ENCODE peak calls at places on chromosomes 5 and 9, in eight cellular contexts. U is breast epithelium, W is H1, F is prostate gland, H is stomach, L is esophagus muscularis mucosa, X is GM23338, Q is HCT116. E is an unnamed sample. For H3K4me1, the result is how much of the 10 kb centered on the place peaks cover.

GRCh38 chr9:136059851-136060670 is 35.0 kb downstream of the NACC2 start:
- DNase-seq in W (no peak), Q (no peak), H (no peak), F (no peak), U (no peak), X (no peak), L (no peak), E (peak)

GRCh38 chr9:94912700-94913249 is 186.3 kb downstream of the AOPEP start:
- DNase-seq in H (no peak), F (no peak), W (no peak), Q (peak), X (peak), U (peak), L (no peak), E (no peak)

GRCh38 chr9:93207326-93207814 is 23.4 kb downstream of the WNK2 start:
- DNase-seq in Q (no peak), X (no peak), L (no peak), H (no peak), F (no peak), W (no peak), U (no peak), E (peak)

GRCh38 chr5:140678993-140679392 is 5.6 kb upstream of the DND1 start:
- DNase-seq in L (no peak), Q (no peak), F (no peak), X (no peak), W (no peak), H (no peak), U (no peak), E (no peak)

GRCh38 chr5:140344683-140345423 is 1.6 kb downstream of the HBEGF start:
- DNase-seq in U (no peak), Q (no peak), X (peak), H (peak), F (no peak), W (no peak), L (no peak), E (no peak)

GRCh38 chr5:181173420-181174342 is 26.3 kb downstream of the OR2V2 start:
- DNase-seq in H (no peak), L (no peak), F (no peak), Q (peak), W (peak), U (no peak), X (peak), E (no peak)

GRCh38 chr9:20728493-20729220 is 44.6 kb downstream of the FOCAD start:
- DNase-seq in F (peak), W (no peak), H (no peak), U (no peak), L (no peak), Q (no peak), X (no peak), E (no peak)

GRCh38 chr5:125463441-125464092 is 717.1 kb upstream of the ZNF608 start:
- DNase-seq in L (no peak), F (no peak), H (no peak), X (no peak), W (no peak), U (no peak), Q (no peak), E (no peak)

GRCh38 chr5:116488334-116488733 is 86.3 kb downstream of the SEMA6A start:
- DNase-seq in F (no peak), U (no peak), L (peak), W (no peak), Q (no peak), H (no peak), X (no peak), E (no peak)

GRCh38 chr9:18296702-18297531 is 177.0 kb upstream of the ADAMTSL1 start:
- DNase-seq in F (no peak), U (no peak), Q (no peak), X (no peak), H (no peak), L (no peak), W (no peak), E (no peak)

GRCh38 chr9:127931092-127931881 is 710 bp upstream of the PIP5KL1 start:
- DNase-seq in L (no peak), H (no peak), U (no peak), X (peak), W (peak), Q (no peak), F (no peak), E (no peak)

GRCh38 chr9:79257215-79257614 is 314.6 kb upstream of the TLE4 start:
- DNase-seq in Q (no peak), W (no peak), F (no peak), U (no peak), L (peak), H (no peak), X (peak), E (no peak)

GRCh38 chr5:151706906-151707305 is 20.2 kb upstream of the SPARC start:
- DNase-seq in H (no peak), X (no peak), W (no peak), F (no peak), L (no peak), Q (no peak), U (no peak), E (no peak)

GRCh38 chr5:148807845-148808244 is 18.6 kb upstream of the ADRB2 start:
- DNase-seq in H (no peak), Q (no peak), U (no peak), L (no peak), X (no peak), W (no peak), F (no peak), E (no peak)

GRCh38 chr5:33223563-33224305 is 217.0 kb upstream of the TARS1 start:
- DNase-seq in W (no peak), H (no peak), U (no peak), X (no peak), F (no peak), L (no peak), Q (no peak), E (no peak)

DNA sequence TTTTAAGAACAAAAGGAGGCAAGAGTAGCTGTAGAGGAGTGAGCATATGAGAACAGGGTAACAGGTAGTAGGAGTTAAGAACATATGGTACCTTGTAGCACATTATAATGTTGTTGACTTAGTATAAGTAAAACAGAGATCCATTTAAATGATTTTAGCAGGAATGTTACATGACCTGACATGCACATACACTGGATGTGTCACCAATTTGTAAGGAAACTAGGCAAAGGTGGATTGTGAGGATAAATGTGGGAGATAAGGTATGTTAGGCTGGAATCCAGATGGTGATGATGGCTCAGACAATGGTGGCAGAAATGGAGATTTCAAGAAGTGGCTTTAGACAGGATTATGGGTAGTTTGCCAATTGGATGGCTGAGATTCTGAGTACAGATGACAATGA is 443.1 kb upstream of the DAB2 start:
- DNase-seq in L (no peak), W (no peak), Q (no peak), U (no peak), H (no peak), X (no peak), F (no peak), E (no peak)
- H3K4me1 ChIP-seq in L (under half), W (under half), Q (under half), U (under half), H (under half), X (under half), F (under half), E (under half)

DNA sequence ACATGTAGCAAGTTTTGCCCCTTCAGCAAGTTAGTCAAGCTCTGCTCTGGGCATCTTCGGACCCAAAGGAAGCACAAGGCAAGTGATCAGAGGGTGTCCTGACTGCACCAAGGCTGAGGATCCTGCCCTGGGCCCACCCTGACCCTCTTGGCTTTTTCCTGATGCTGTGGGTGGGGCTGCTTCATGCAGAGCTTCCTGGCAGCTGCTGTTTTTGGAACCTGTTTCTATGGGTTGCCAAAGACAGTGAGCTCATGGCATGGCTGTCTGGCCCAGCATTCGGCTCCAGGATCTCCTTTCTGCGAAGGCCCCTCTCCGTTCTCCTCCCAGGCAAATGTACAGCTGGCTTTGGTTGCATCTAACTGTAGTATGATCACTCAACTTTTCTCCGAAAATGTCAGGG is 497.9 kb downstream of the ARHGEF28 start:
- DNase-seq in L (peak), Q (no peak), X (no peak), H (no peak), W (no peak), U (no peak), F (no peak), E (no peak)
- TF ChIP-seq POLR2AphosphoS5 in L (no peak), Q (no peak), X (no peak), H (no peak), W (no peak), U (no peak), F (no peak), E (no peak)

DNA sequence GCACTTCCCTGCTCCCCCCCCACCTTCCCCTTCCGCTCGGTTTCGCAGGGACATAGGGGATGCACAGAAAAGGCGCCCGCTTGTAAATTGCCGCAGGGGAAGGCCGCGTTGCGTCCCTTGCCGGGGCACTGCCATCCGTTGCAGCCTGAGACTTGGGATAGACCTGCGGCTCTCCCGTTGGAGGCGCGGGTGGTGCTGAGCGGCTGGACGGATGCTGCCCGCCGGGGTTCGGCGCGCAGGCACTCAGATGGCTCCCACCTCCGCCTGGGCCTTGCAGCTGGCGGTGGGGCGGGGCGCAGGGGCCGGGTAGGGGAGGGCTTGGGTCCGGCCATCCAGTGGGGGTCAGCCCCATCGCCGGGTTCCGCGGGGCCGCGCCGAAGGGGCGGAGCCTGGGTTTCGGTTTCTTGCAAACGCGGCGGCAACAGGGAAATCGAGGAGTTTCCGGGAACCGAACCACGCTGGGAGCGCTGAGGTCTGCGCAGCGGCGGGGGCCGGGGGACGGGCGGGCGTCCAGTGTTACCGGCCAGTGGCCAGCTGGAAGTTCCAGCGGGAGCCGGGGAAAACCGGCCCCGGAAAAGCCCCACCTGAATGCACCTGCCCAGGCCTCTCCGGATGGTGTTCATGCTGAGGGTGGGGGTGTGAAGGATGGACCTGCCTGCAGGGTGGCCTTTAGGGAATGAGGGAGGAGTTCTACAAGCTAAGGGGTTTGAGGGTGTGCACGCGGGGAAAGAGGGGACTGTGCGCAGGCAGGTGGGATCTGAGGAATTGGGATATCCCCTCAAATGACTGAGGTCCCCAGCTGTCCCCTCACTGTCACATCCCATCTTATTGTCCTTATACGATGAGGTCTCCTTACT is 6.3 kb upstream of the IRF1 start:
- DNase-seq in F (peak), Q (no peak), L (peak), W (peak), U (peak), X (peak), H (peak), E (peak)
- H3K4me1 ChIP-seq in F (under half), Q (half or more), L (half or more), W (under half), U (under half), X (under half), H (half or more), E (under half)

DNA sequence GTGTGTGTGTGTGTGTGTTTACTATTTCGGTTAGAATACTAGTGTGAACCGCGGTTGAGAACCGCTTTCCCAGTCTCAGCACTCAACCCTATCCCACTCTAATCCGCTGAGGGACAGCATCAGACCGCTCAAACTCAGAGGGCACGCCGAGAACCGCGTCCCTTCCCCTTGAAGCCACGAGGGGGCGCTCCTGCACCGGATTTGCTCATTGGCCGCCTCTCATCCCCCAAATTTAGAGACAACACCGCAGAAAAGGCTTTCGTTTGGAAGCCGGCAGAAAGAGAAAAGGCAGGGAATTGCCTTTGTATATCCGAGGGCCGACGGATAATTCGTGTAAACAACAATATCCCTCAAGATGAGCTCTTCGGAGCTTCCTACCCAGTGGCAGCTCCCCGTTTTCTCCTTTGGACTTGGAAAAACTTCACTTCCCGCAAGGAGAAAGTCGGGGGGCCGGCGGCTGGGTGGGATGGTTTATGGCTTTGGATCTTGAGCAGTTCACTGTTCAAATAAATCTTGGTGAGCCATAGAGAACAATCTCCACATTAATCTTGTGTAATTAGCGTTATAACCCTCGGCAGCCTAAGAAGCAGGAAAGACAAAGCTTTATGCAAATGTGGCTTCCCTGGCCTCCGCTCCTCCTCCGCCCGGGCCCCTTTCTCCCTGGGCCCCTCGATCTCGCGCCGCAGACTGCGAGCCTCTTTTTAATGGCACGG is 296.7 kb downstream of the PARP8 start:
- DNase-seq in X (peak), U (peak), F (peak), Q (peak), L (no peak), H (peak), W (peak), E (peak)
- TF ChIP-seq POLR2AphosphoS5 in X (no peak), U (no peak), F (peak), Q (no peak), L (peak), H (no peak), W (no peak), E (no peak)

GRCh38 chr5:55304584-55304983 is 2.9 kb downstream of the DHX29 start:
- DNase-seq in L (no peak), X (no peak), W (no peak), F (no peak), Q (no peak), U (no peak), H (no peak), E (no peak)

GRCh38 chr5:55308254-55308836 is 556 bp downstream of the MTREX start:
- DNase-seq in H (no peak), W (no peak), U (no peak), Q (no peak), L (no peak), F (peak), X (no peak), E (no peak)

GRCh38 chr5:55306641-55307382 is 682 bp downstream of the DHX29 start:
- DNase-seq in L (no peak), U (no peak), F (no peak), W (no peak), H (no peak), Q (no peak), X (no peak), E (no peak)

GRCh38 chr5:55303238-55303690 is 4.2 kb downstream of the DHX29 start:
- DNase-seq in F (no peak), Q (no peak), L (no peak), U (no peak), X (no peak), H (no peak), W (no peak), E (no peak)

GRCh38 chr5:55307383-55308253 is at the start of the genes DHX29 and MTREX:
- DNase-seq in H (peak), U (peak), L (peak), X (peak), W (peak), Q (peak), F (peak), E (peak)
- H3K4me1 ChIP-seq in H (half or more), U (under half), L (half or more), X (under half), W (under half), Q (under half), F (under half), E (half or more)

E was measured in sigmoid colon.